ENCODE peak calls at places on chromosomes 7 and 10, in nine cellular contexts. Y is A172; E is hippocampal formation; O is nucleus accumbens; C is activated naive CD4-positive, alpha-beta T cell; K is HS-5; T is NCI-H82; M is fibroblast of lung; I is COR-L47. Z is an unnamed sample.

GRCh38 chr7:50685445-50686070 is 97.1 kb downstream of the GRB10 start:
- DNase-seq in Y (no peak), E (no peak), O (no peak), C (no peak), K (no peak), T (no peak), M (no peak), I (no peak), Z (no peak)

GRCh38 chr10:91296471-91296870 is 76.0 kb downstream of the PCGF5 start:
- DNase-seq in Y (peak), E (no peak), O (no peak), C (no peak), K (no peak), T (peak), M (peak), I (no peak), Z (no peak)

GRCh38 chr7:133863362-133864061 is 263.6 kb upstream of the LRGUK start:
- DNase-seq in Y (no peak), E (no peak), O (no peak), C (no peak), K (no peak), T (no peak), M (no peak), I (peak), Z (no peak)

GRCh38 chr7:2299853-2300512 is 14.3 kb downstream of the SNX8 start:
- DNase-seq in Y (no peak), E (no peak), O (no peak), C (no peak), K (no peak), T (no peak), M (no peak), I (no peak), Z (no peak)

GRCh38 chr10:82969405-82969804 is 1094.4 kb downstream of the NRG3 start:
- DNase-seq in Y (peak), E (no peak), O (no peak), C (no peak), K (peak), T (peak), M (peak), I (no peak), Z (no peak)

GRCh38 chr10:93711891-93712290 is 9.5 kb upstream of the FRA10AC1 start:
- DNase-seq in Y (peak), E (no peak), O (no peak), C (no peak), K (peak), T (no peak), M (no peak), I (no peak), Z (no peak)

GRCh38 chr7:53996856-53997255 is 545.3 kb upstream of the VSTM2A start:
- DNase-seq in Y (no peak), E (no peak), O (no peak), C (no peak), K (no peak), T (no peak), M (no peak), I (peak), Z (no peak)

GRCh38 chr7:42237891-42238531 is 1.0 kb upstream of the GLI3 start:
- DNase-seq in Y (peak), E (peak), O (peak), C (no peak), K (no peak), T (peak), M (peak), I (no peak), Z (no peak)

GRCh38 chr10:61487506-61487905 is 34.3 kb upstream of the TMEM26 start:
- DNase-seq in Y (peak), E (no peak), O (no peak), C (no peak), K (peak), T (no peak), M (no peak), I (no peak), Z (no peak)

GRCh38 chr7:101614939-101615302 is 14.2 kb downstream of the MYL10 start:
- DNase-seq in Y (peak), E (no peak), O (no peak), C (no peak), K (no peak), T (no peak), M (no peak), I (no peak), Z (no peak)

GRCh38 chr10:7659560-7659959 is 7.2 kb downstream of the ITIH5 start:
- DNase-seq in Y (peak), E (no peak), O (no peak), C (no peak), K (no peak), T (no peak), M (no peak), I (no peak), Z (no peak)

GRCh38 chr10:132850246-132850645 is 64.3 kb upstream of the NKX6-2 start:
- DNase-seq in Y (no peak), E (no peak), O (no peak), C (no peak), K (no peak), T (no peak), M (no peak), I (no peak), Z (no peak)